ENCODE peak calls at places on chromosome 3, in four cellular contexts. C is HCT116, D is HepG2, R is K562. G is an unnamed sample.

GRCh38 chr3:162134571-162134970 is 638.0 kb downstream of the OTOL1 start:
- DNase-seq in C (no peak), D (no peak), R (no peak), G (no peak)

GRCh38 chr3:181700168-181701087 is 11.3 kb upstream of the SOX2 start:
- DNase-seq in D (peak; percentile 44), R (peak; percentile 72), C (peak; percentile 69), G (peak; percentile 64)

GRCh38 chr3:65946438-65946837 is 92.3 kb downstream of the MAGI1 start:
- DNase-seq in R (no peak), D (no peak), C (no peak), G (no peak)

GRCh38 chr3:151226088-151226563 is 23.1 kb upstream of the GPR171 start:
- DNase-seq in R (no peak), C (no peak), D (peak; percentile 81), G (no peak)

GRCh38 chr3:71464613-71465012 is 118.9 kb downstream of the FOXP1 start:
- DNase-seq in R (no peak), D (no peak), C (no peak), G (no peak)

GRCh38 chr3:102096066-102096465 is 246.8 kb downstream of the NFKBIZ start:
- DNase-seq in D (no peak), R (no peak), C (no peak), G (no peak)

GRCh38 chr3:190826018-190826417 is 36.5 kb downstream of the GMNC start:
- DNase-seq in D (no peak), C (no peak), R (no peak), G (no peak)

GRCh38 chr3:25566358-25566920 is 98.3 kb downstream of the TOP2B start:
- DNase-seq in D (no peak), R (peak; percentile 30), C (no peak), G (no peak)

GRCh38 chr3:52405066-52405465 is 39.8 kb downstream of the SEMA3G start:
- DNase-seq in R (no peak), C (no peak), D (no peak), G (no peak)

GRCh38 chr3:147413712-147414325 is 4.7 kb downstream of the ZIC1 start:
- DNase-seq in C (no peak), D (no peak), R (no peak), G (no peak)

GRCh38 chr3:150293401-150294001 is 114.6 kb upstream of the TSC22D2 start:
- DNase-seq in R (no peak), C (no peak), D (no peak), G (no peak)

GRCh38 chr3:127482216-127483004 is 108.1 kb downstream of the TPRA1 start:
- DNase-seq in R (no peak), C (no peak), D (no peak), G (no peak)

GRCh38 chr3:186746008-186746407 is 28.8 kb downstream of the KNG1 start:
- DNase-seq in D (peak; percentile 94), R (no peak), C (peak; percentile 60), G (no peak)

GRCh38 chr3:64161481-64161952 is 63.7 kb downstream of the PRICKLE2 start:
- DNase-seq in C (no peak), D (peak; percentile 6), R (no peak), G (no peak)

GRCh38 chr3:38521391-38521987 is 25.3 kb downstream of the EXOG start:
- DNase-seq in R (peak; percentile 65), C (peak; percentile 62), D (peak; percentile 56), G (peak; percentile 54)

GRCh38 chr3:23874359-23875120 is 42.2 kb downstream of the NKIRAS1 start:
- DNase-seq in D (no peak), R (no peak), C (no peak), G (no peak)

GRCh38 chr3:50184242-50184978 is 7.0 kb upstream of the GNAT1 start:
- DNase-seq in D (no peak), R (no peak), C (no peak), G (no peak)

GRCh38 chr3:42653560-42654330 is at the start of gene ZBTB47:
- DNase-seq in D (no peak), R (no peak), C (no peak), G (no peak)

GRCh38 chr3:126415661-126416591 is 21.2 kb downstream of the CFAP100 start:
- DNase-seq in C (no peak), R (no peak), D (no peak), G (no peak)

GRCh38 chr3:14305321-14305720 is 97.1 kb upstream of the SLC6A6 start:
- DNase-seq in R (no peak), D (no peak), C (no peak), G (no peak)

GRCh38 chr3:52670621-52671521 is 14.8 kb downstream of the PBRM1 start:
- DNase-seq in C (peak; percentile 96), R (no peak), D (peak; percentile 32), G (peak; percentile 92)

GRCh38 chr3:148815316-148815715 is 12.3 kb upstream of the CPB1 start:
- DNase-seq in C (no peak), R (no peak), D (no peak), G (no peak)

GRCh38 chr3:98814799-98815450 is 51.8 kb downstream of the ST3GAL6 start:
- DNase-seq in C (no peak), D (no peak), R (no peak), G (no peak)

GRCh38 chr3:114111060-114111790 is 54.7 kb downstream of the QTRT2 start:
- DNase-seq in C (no peak), R (no peak), D (no peak), G (no peak)

GRCh38 chr3:66751842-66752241 is 246.3 kb upstream of the KBTBD8 start:
- DNase-seq in C (no peak), R (no peak), D (no peak), G (no peak)

GRCh38 chr3:196127308-196128040 is 45.6 kb upstream of the TFRC start:
- DNase-seq in D (no peak), R (peak; percentile 81), C (no peak), G (no peak)

GRCh38 chr3:185361920-185362319 is 1.0 kb upstream of the MAP3K13 start:
- DNase-seq in D (no peak), R (no peak), C (no peak), G (no peak)

GRCh38 chr3:120678984-120679383 is 3.1 kb downstream of the HGD start:
- DNase-seq in C (no peak), R (no peak), D (no peak), G (no peak)

GRCh38 chr3:171556574-171557145 is 96.5 kb upstream of the TNIK start:
- DNase-seq in C (no peak), R (no peak), D (no peak), G (no peak)

GRCh38 chr3:45055411-45056143 is 29.5 kb downstream of the CLEC3B start:
- DNase-seq in C (no peak), D (peak; percentile 65), R (peak; percentile 59), G (no peak)
- TF ChIP-seq TCF7L2 in C (no peak), D (no peak), R (no peak), G (no peak)

GRCh38 chr3:26627080-26627479 is 4.5 kb downstream of the LRRC3B start:
- DNase-seq in R (no peak), C (no peak), D (no peak), G (no peak)
- H3K27me3 ChIP-seq in R (no peaks in the 10 kb centered on the region), C (no peaks in the 10 kb centered on the region), D (peaks cover 1% of the 10 kb centered on the region), G (no peaks in the 10 kb centered on the region)

GRCh38 chr3:124092811-124093210 is 100.9 kb upstream of the ROPN1 start:
- DNase-seq in D (no peak), R (no peak), C (no peak), G (no peak)

GRCh38 chr3:124101643-124102042 is 109.7 kb upstream of the ROPN1 start:
- DNase-seq in C (no peak), D (no peak), R (no peak), G (no peak)

GRCh38 chr3:124094496-124094895 is 102.6 kb upstream of the ROPN1 start:
- DNase-seq in D (no peak), C (no peak), R (no peak), G (no peak)

DNA sequence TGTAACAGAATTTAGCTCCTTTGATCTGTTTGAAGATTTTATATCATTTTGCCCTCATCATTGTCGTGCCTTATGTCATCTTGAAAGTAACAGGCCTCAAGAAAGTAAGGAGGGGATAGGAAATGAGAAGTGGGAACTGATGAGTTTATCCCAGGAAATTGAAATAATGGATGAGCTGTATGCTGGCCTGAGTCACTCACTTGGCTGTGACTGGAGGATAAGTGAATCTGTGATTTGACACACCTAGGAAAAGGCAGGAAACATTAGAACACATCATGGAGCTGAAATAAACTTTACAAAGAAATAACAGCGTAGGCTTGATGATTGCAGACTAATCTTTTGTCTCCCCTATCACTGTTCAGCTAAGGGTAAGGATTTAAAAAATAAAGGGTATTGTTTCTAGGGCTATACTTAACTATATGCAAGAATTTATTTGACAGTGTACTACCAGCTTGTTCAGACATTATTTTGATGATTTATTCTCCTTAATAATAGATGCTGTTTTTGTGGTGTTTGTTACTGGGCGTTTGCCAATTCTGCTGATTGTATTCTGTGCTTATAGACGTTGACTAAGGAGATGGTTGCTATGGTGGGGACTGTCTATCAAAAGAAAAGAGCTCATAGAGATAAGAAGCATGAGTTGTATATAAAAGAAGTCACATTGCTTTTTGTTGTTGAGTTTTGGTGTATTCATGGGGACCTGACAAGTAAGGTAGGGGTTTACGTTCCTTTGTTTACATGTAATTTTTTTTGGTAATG is 105.6 kb upstream of the ROPN1 start:
- DNase-seq in D (no peak), C (no peak), R (no peak), G (no peak)
- H3K4me3 ChIP-seq in D (no peak overlapping the region), C (no peak overlapping the region), R (no peak overlapping the region), G (no peak overlapping the region)

GRCh38 chr3:17741621-17742091 is 775 bp downstream of the TBC1D5 start:
- DNase-seq in R (peak; percentile 26), C (no peak), D (peak; percentile 87), G (no peak)
- TF ChIP-seq TCF7L2 in R (no peak), C (no peak), D (no peak), G (no peak)

DNA sequence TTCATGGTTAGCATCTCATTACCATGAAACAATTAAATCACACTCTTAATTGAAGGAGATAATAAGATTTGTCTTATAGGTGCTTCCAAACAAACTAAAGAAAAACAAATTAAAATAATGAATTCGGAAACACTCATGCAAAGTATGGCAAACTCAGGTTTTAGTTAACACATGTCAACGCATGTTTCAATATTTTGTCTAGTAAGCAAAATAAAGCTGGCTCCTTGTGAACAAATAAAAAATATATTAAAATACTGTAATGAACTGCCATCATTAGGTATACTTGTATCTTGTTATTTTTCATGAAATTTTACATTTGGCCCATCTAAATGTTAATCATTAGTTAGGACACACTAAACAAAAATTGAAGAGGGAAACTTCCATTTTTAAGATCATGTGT is 519.2 kb downstream of the MECOM start:
- DNase-seq in D (no peak), C (no peak), R (no peak), G (no peak)
- H3K27me3 ChIP-seq in D (peaks cover 1% of the 10 kb centered on the region), C (peaks cover 43% of the 10 kb centered on the region), R (no peaks in the 10 kb centered on the region), G (peaks cover 70% of the 10 kb centered on the region)

G was measured in Panc1.